ENCODE peak calls at places on chromosomes 11 and 22, in five cellular contexts. U is body of pancreas, P is sigmoid colon, G is upper lobe of left lung, V is gastrocnemius medialis. R is an unnamed sample.

GRCh38 chr11:6667733-6668374 is 12.2 kb upstream of the DCHS1 start:
- DNase-seq in U (no peak), P (no peak), G (no peak), V (no peak), R (peak; percentile 86)

GRCh38 chr11:105177658-105178057 is 38.1 kb upstream of the CARD18 start:
- DNase-seq in U (no peak), P (no peak), G (no peak), V (no peak), R (no peak)

GRCh38 chr11:100098560-100098959 is 588.5 kb upstream of the ARHGAP42 start:
- DNase-seq in U (no peak), P (no peak), G (no peak), V (no peak), R (no peak)

GRCh38 chr11:6210274-6210955 is 5.1 kb downstream of the C11orf42 start:
- DNase-seq in U (no peak), P (no peak), G (no peak), V (no peak), R (no peak)

GRCh38 chr11:94452988-94453387 is 40.7 kb downstream of the MRE11 start:
- DNase-seq in U (no peak), P (no peak), G (no peak), V (no peak), R (no peak)

GRCh38 chr11:120952503-120953229 is 71.2 kb upstream of the TBCEL start:
- DNase-seq in U (peak; percentile 70), P (peak; percentile 79), G (no peak), V (peak; percentile 57), R (peak; percentile 76)

GRCh38 chr11:76236092-76237026 is 30.1 kb upstream of the WNT11 start:
- DNase-seq in U (no peak), P (peak; percentile 86), G (peak; percentile 90), V (no peak), R (peak; percentile 82)

GRCh38 chr22:39129746-39130145 is 22.7 kb downstream of the CBX7 start:
- DNase-seq in U (no peak), P (peak; percentile 57), G (no peak), V (no peak), R (no peak)

GRCh38 chr11:82927264-82927880 is 25.8 kb downstream of the DDIAS start:
- DNase-seq in U (peak; percentile 25), P (no peak), G (no peak), V (no peak), R (peak; percentile 73)

GRCh38 chr11:7974668-7975067 is 9.4 kb upstream of the NLRP10 start:
- DNase-seq in U (no peak), P (no peak), G (no peak), V (no peak), R (no peak)

GRCh38 chr11:128488471-128488870 is 98.9 kb downstream of the ETS1 start:
- DNase-seq in U (no peak), P (no peak), G (no peak), V (peak; percentile 50), R (peak; percentile 96)

GRCh38 chr22:39535302-39535805 is 2.8 kb upstream of the RPS19BP1 start:
- DNase-seq in U (no peak), P (no peak), G (peak; percentile 78), V (no peak), R (no peak)

GRCh38 chr11:25758145-25758661 is 573.7 kb upstream of the ANO3 start:
- DNase-seq in U (no peak), P (no peak), G (no peak), V (no peak), R (no peak)

GRCh38 chr11:1480555-1481482 is 5.8 kb downstream of the MOB2 start:
- DNase-seq in U (peak; percentile 11), P (peak; percentile 68), G (peak; percentile 69), V (peak; percentile 9), R (no peak)

GRCh38 chr11:33667819-33668467 is 32.7 kb downstream of the C11orf91 start:
- DNase-seq in U (no peak), P (no peak), G (peak; percentile 69), V (no peak), R (no peak)

GRCh38 chr11:69311767-69312385 is 17.9 kb downstream of the MYEOV start:
- DNase-seq in U (no peak), P (peak; percentile 48), G (no peak), V (no peak), R (peak; percentile 92)

GRCh38 chr11:111310088-111310487 is 11.7 kb downstream of the POU2AF3 start:
- DNase-seq in U (no peak), P (no peak), G (no peak), V (no peak), R (peak; percentile 15)

GRCh38 chr11:55501014-55501413 is 53.3 kb upstream of the OR4C15 start:
- DNase-seq in U (no peak), P (no peak), G (peak; percentile 41), V (no peak), R (no peak)

GRCh38 chr11:11025087-11025486 is 167.2 kb upstream of the ZBED5 start:
- DNase-seq in U (no peak), P (no peak), G (no peak), V (no peak), R (peak; percentile 15)

GRCh38 chr11:28657378-28658030 is 549.3 kb downstream of the METTL15 start:
- DNase-seq in U (no peak), P (no peak), G (no peak), V (no peak), R (no peak)

GRCh38 chr11:120342226-120342625 is 6.0 kb downstream of the ARHGEF12 start:
- DNase-seq in U (no peak), P (no peak), G (no peak), V (no peak), R (no peak)

GRCh38 chr11:86106916-86107315 is 38.0 kb upstream of the PICALM start:
- DNase-seq in U (no peak), P (no peak), G (no peak), V (no peak), R (no peak)

GRCh38 chr11:554824-555499 is 5.6 kb downstream of the LMNTD2 start:
- DNase-seq in U (peak; percentile 85), P (no peak), G (peak; percentile 91), V (no peak), R (peak; percentile 74)

GRCh38 chr11:129854229-129854805 is 38.7 kb downstream of the TMEM45B start:
- DNase-seq in U (no peak), P (no peak), G (no peak), V (no peak), R (peak; percentile 24)

GRCh38 chr22:26169312-26170111 is at the start of gene SEZ6L:
- DNase-seq in U (peak; percentile 19), P (no peak), G (peak; percentile 84), V (no peak), R (peak; percentile 78)

GRCh38 chr22:46770726-46771125 is 8.3 kb downstream of the TBC1D22A start:
- DNase-seq in U (no peak), P (no peak), G (no peak), V (no peak), R (no peak)

GRCh38 chr11:96554236-96554635 is 164.4 kb downstream of the JRKL start:
- DNase-seq in U (no peak), P (no peak), G (no peak), V (no peak), R (no peak)
- H3K4me3 ChIP-seq in U (no peak overlapping the region), P (no peak overlapping the region), G (no peak overlapping the region), V (no peak overlapping the region), R (no peak overlapping the region)

DNA sequence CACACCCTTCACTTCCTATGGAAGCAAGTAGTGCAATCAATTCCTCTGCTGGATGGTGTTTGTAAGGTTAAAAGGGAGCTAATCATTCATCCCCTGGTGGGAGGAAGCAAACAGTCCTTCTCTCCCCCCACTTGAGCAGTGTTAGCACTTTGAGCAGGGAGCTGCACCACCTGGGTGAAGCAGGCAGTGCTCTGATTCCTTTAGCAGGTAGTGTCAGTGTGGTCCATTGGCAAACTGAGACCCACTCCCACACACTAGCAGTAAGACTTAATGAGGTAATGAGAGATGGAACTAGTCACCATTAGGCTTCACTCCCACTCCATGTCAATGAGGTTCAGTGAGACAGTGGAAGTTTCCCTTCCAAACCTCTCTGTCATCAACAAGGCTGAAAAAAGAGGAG is 1699.6 kb upstream of the RAG2 start:
- DNase-seq in U (no peak), P (no peak), G (no peak), V (no peak), R (no peak)
- TF ChIP-seq POLR2A in U (no peak), P (no peak), G (no peak), V (no peak), R (no peak)

DNA sequence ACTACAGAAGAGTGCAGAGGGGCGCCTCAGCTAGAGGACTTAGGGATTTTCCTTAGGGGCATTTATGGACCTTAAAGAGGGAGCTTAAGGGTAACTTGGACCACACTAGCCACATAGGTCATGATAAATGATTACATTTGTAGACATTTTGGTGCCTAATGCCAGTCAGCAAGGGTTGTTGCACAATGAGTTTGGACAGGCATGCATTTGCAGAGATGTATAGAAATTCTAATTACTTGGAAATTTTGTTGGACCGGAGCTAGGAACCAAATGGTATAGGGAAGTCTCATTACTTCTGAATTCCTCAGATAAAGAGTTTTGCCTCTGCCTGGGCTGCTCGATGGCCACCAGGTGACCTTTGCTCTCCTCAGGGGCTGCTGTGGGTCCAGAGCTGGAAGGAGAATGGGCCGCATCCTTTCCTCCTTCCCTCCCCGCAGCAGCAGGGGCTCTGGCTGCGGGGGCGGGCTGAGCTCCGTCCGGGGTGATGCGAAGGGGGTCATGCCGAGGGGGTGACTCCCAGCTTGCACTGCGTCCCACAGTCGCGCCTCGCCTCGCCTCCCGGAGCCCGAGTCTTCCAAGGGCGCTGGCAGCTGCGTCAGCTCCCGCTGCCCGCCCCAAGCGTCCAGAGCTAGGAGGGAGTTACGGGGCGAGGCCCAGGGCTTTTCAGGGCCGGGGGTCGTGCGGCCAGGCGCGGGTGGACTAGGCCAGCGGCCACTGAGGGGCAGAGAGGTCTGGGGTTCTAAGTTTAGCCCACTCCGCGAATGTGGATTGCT is 20.2 kb upstream of the MALAT1 start:
- DNase-seq in U (peak; percentile 59), P (peak; percentile 89), G (peak; percentile 89), V (peak; percentile 67), R (no peak)
- H3K4me3 ChIP-seq in U (no peak overlapping the region), P (peak overlapping the region; percentile 74), G (peak overlapping the region; percentile 63), V (peak overlapping the region; percentile 87), R (no peak overlapping the region)

GRCh38 chr22:50577987-50578775 is at the start of gene CPT1B:
- DNase-seq in U (no peak), P (no peak), G (peak; percentile 80), V (peak; percentile 79), R (no peak)
- TF ChIP-seq POLR2A in U (no peak), P (no peak), G (no peak), V (peak; percentile 48), R (no peak)

GRCh38 chr11:66314186-66314501 is 2.7 kb downstream of the CD248 start:
- DNase-seq in U (no peak), P (no peak), G (no peak), V (no peak), R (no peak)
- H3K4me3 ChIP-seq in U (no peak overlapping the region), P (peak overlapping the region; percentile 58), G (peak overlapping the region; percentile 71), V (peak overlapping the region; percentile 68), R (no peak overlapping the region)

DNA sequence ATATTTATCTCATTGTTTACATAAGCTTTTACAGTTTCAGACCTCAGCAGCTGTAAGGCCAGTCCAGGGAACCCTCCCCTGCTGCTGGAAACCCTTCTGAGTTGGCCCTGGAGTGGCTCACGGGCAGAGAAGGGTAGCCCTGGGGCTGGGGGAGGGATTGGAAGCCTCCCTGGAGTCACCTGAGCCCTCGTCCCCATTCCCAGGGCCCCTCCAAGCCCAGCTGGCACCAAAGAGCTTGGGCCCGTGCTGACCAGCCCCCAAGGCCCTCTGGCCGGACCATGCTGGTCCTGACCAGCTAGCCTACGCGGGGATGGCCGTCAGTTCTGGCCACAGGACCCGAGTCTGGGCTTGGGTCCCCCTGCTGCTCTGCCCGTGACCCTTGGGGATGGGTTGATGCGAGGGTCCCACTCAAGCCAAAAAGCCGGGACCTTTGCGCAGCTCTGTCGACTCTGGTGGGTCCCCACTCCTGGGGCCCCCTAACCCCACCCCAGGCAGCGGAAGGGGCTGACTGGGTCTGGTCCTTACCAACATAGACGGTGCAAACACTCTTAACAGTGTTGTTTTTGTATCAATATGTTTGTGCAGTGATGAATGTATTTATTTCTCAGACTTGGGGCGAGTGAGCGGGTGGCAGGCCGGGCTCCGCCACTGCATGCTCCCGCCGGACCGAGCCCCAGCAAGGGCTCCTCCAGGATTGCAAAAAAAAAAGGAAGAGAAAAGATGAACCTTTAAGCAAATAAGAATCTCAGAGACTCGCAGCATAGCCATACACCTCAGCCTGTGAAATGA is 17.5 kb upstream of the TMEM191C start:
- DNase-seq in U (peak; percentile 6), P (peak; percentile 48), G (peak; percentile 76), V (no peak), R (no peak)
- TF ChIP-seq POLR2A in U (no peak), P (no peak), G (no peak), V (no peak), R (no peak)